ENCODE peak calls at places on chromosomes 1 and 21, in six cellular contexts. One of them, this sample, is unnamed.

GRCh38 chr1:119764220-119764619 is 4.5 kb downstream of the HMGCS2 start:
- DNase-seq in upper lobe of left lung: no peak
- DNase-seq in transverse colon: no peak
- DNase-seq in K562: no peak
- DNase-seq in suprapubic skin: no peak
- DNase-seq in GM12891: no peak
- DNase-seq in this sample: no peak

GRCh38 chr21:31992391-31992790 is 119.6 kb downstream of the HUNK start:
- DNase-seq in upper lobe of left lung: no peak
- DNase-seq in suprapubic skin: no peak
- DNase-seq in transverse colon: no peak
- DNase-seq in GM12891: no peak
- DNase-seq in K562: no peak
- DNase-seq in this sample: no peak

GRCh38 chr1:242454262-242455051 is 70.0 kb downstream of the PLD5 start:
- DNase-seq in suprapubic skin: no peak
- DNase-seq in K562: peak; percentile 49
- DNase-seq in GM12891: no peak
- DNase-seq in transverse colon: no peak
- DNase-seq in upper lobe of left lung: no peak
- DNase-seq in this sample: no peak

GRCh38 chr1:42266253-42267135 is 68.5 kb downstream of the FOXJ3 start:
- DNase-seq in upper lobe of left lung: no peak
- DNase-seq in K562: no peak
- DNase-seq in GM12891: no peak
- DNase-seq in suprapubic skin: no peak
- DNase-seq in transverse colon: no peak
- DNase-seq in this sample: no peak

GRCh38 chr1:6338685-6339084 is 54.9 kb downstream of the ACOT7 start:
- DNase-seq in transverse colon: no peak
- DNase-seq in K562: no peak
- DNase-seq in GM12891: no peak
- DNase-seq in upper lobe of left lung: no peak
- DNase-seq in suprapubic skin: no peak
- DNase-seq in this sample: no peak

GRCh38 chr1:217274416-217274815 is 356.5 kb downstream of the GPATCH2 start:
- DNase-seq in K562: no peak
- DNase-seq in upper lobe of left lung: no peak
- DNase-seq in transverse colon: no peak
- DNase-seq in suprapubic skin: no peak
- DNase-seq in GM12891: no peak
- DNase-seq in this sample: no peak

GRCh38 chr1:183101841-183102276 is 78.6 kb downstream of the LAMC1 start:
- DNase-seq in transverse colon: no peak
- DNase-seq in upper lobe of left lung: no peak
- DNase-seq in suprapubic skin: no peak
- DNase-seq in GM12891: no peak
- DNase-seq in K562: no peak
- DNase-seq in this sample: no peak

GRCh38 chr1:187001198-187001904 is 172.6 kb downstream of the PLA2G4A start:
- DNase-seq in GM12891: no peak
- DNase-seq in K562: no peak
- DNase-seq in suprapubic skin: no peak
- DNase-seq in transverse colon: no peak
- DNase-seq in upper lobe of left lung: no peak
- DNase-seq in this sample: no peak

GRCh38 chr1:42085596-42085995 is 67.6 kb upstream of the GUCA2B start:
- DNase-seq in upper lobe of left lung: no peak
- DNase-seq in GM12891: no peak
- DNase-seq in K562: no peak
- DNase-seq in suprapubic skin: no peak
- DNase-seq in transverse colon: no peak
- DNase-seq in this sample: no peak

GRCh38 chr1:171222961-171223360 is 25.3 kb upstream of the FMO1 start:
- DNase-seq in GM12891: no peak
- DNase-seq in upper lobe of left lung: no peak
- DNase-seq in K562: no peak
- DNase-seq in suprapubic skin: no peak
- DNase-seq in transverse colon: no peak
- DNase-seq in this sample: no peak

GRCh38 chr1:159699653-159700052 is 14.7 kb downstream of the CRP start:
- DNase-seq in K562: no peak
- DNase-seq in GM12891: no peak
- DNase-seq in suprapubic skin: no peak
- DNase-seq in upper lobe of left lung: no peak
- DNase-seq in transverse colon: no peak
- DNase-seq in this sample: no peak

GRCh38 chr21:35390013-35390776 is 341.1 kb upstream of the RUNX1 start:
- DNase-seq in suprapubic skin: no peak
- DNase-seq in transverse colon: no peak
- DNase-seq in GM12891: no peak
- DNase-seq in upper lobe of left lung: no peak
- DNase-seq in K562: no peak
- DNase-seq in this sample: no peak

GRCh38 chr1:200471739-200472138 is 61.9 kb upstream of the ZNF281 start:
- DNase-seq in upper lobe of left lung: no peak
- DNase-seq in K562: no peak
- DNase-seq in GM12891: no peak
- DNase-seq in suprapubic skin: no peak
- DNase-seq in transverse colon: no peak
- DNase-seq in this sample: no peak

GRCh38 chr1:212858461-212859265 is 588 bp downstream of the FLVCR1 start:
- DNase-seq in upper lobe of left lung: peak; percentile 37
- DNase-seq in suprapubic skin: no peak
- DNase-seq in K562: peak; percentile 42
- DNase-seq in transverse colon: peak; percentile 29
- DNase-seq in GM12891: peak; percentile 19
- DNase-seq in this sample: peak; percentile 85

GRCh38 chr21:40757366-40757765 is 89.6 kb downstream of the DSCAM start:
- DNase-seq in GM12891: no peak
- DNase-seq in upper lobe of left lung: no peak
- DNase-seq in transverse colon: no peak
- DNase-seq in K562: no peak
- DNase-seq in suprapubic skin: no peak
- DNase-seq in this sample: no peak

GRCh38 chr1:181779343-181779742 is 282.2 kb downstream of the ZNF648 start:
- DNase-seq in upper lobe of left lung: no peak
- DNase-seq in GM12891: no peak
- DNase-seq in transverse colon: no peak
- DNase-seq in suprapubic skin: no peak
- DNase-seq in K562: no peak
- DNase-seq in this sample: no peak

GRCh38 chr1:25009675-25010262 is 79.7 kb upstream of the RUNX3 start:
- DNase-seq in transverse colon: no peak
- DNase-seq in K562: no peak
- DNase-seq in GM12891: no peak
- DNase-seq in upper lobe of left lung: no peak
- DNase-seq in suprapubic skin: no peak
- DNase-seq in this sample: no peak

GRCh38 chr1:45370575-45370974 is 30.3 kb upstream of the MUTYH start:
- DNase-seq in transverse colon: no peak
- DNase-seq in suprapubic skin: no peak
- DNase-seq in GM12891: no peak
- DNase-seq in upper lobe of left lung: no peak
- DNase-seq in K562: no peak
- DNase-seq in this sample: no peak

GRCh38 chr21:44618909-44619308 is 7.0 kb downstream of the KRTAP10-8 start:
- DNase-seq in K562: no peak
- DNase-seq in GM12891: no peak
- DNase-seq in suprapubic skin: no peak
- DNase-seq in transverse colon: no peak
- DNase-seq in upper lobe of left lung: peak; percentile 40
- DNase-seq in this sample: peak; percentile 76

GRCh38 chr1:147389532-147390184 is 147.2 kb downstream of the CHD1L start:
- DNase-seq in GM12891: peak; percentile 32
- DNase-seq in suprapubic skin: no peak
- DNase-seq in K562: peak; percentile 61
- DNase-seq in upper lobe of left lung: no peak
- DNase-seq in transverse colon: no peak
- DNase-seq in this sample: no peak

GRCh38 chr1:24705260-24706073 is 39.8 kb upstream of the CLIC4 start:
- DNase-seq in K562: peak; percentile 99
- DNase-seq in transverse colon: peak; percentile 82
- DNase-seq in upper lobe of left lung: peak; percentile 91
- DNase-seq in suprapubic skin: peak; percentile 91
- DNase-seq in GM12891: peak; percentile 74
- DNase-seq in this sample: peak; percentile 80

GRCh38 chr1:180027949-180028445 is 73.4 kb downstream of the CEP350 start:
- DNase-seq in GM12891: no peak
- DNase-seq in K562: no peak
- DNase-seq in transverse colon: no peak
- DNase-seq in upper lobe of left lung: no peak
- DNase-seq in suprapubic skin: no peak
- DNase-seq in this sample: no peak

GRCh38 chr1:214439352-214440119 is 111.9 kb downstream of the PTPN14 start:
- DNase-seq in suprapubic skin: no peak
- DNase-seq in transverse colon: peak; percentile 28
- DNase-seq in GM12891: peak; percentile 21
- DNase-seq in upper lobe of left lung: peak; percentile 57
- DNase-seq in K562: no peak
- DNase-seq in this sample: no peak

DNA sequence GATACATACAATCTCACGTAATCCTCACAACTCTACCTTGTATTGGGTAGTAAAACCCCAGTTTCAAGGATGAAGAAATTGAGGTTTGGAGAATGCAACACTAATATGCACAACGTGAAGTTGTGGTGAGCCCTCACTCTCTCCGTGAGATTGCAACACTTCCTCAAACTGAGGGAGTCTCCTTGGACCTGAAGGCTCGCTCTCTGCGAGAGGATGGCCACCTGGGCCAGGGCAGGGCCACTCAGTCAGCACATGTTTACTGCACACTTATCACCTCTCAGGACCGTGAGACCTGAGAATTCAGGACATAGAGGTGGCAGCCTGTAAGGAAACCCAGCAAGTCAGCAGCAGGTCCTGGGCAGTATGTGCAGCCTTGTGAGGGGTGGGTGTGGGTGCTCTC is 8.7 kb downstream of the SH3BP5L start:
- DNase-seq in suprapubic skin: peak; percentile 45
- DNase-seq in transverse colon: no peak
- DNase-seq in upper lobe of left lung: peak; percentile 54
- DNase-seq in GM12891: no peak
- DNase-seq in K562: peak; percentile 2
- DNase-seq in this sample: peak; percentile 83
- TF ChIP-seq POLR2AphosphoS5 in suprapubic skin: no peak
- TF ChIP-seq POLR2AphosphoS5 in transverse colon: no peak
- TF ChIP-seq POLR2AphosphoS5 in upper lobe of left lung: no peak
- TF ChIP-seq POLR2AphosphoS5 in GM12891: no peak
- TF ChIP-seq POLR2AphosphoS5 in K562: no peak
- TF ChIP-seq POLR2AphosphoS5 in this sample: no peak

DNA sequence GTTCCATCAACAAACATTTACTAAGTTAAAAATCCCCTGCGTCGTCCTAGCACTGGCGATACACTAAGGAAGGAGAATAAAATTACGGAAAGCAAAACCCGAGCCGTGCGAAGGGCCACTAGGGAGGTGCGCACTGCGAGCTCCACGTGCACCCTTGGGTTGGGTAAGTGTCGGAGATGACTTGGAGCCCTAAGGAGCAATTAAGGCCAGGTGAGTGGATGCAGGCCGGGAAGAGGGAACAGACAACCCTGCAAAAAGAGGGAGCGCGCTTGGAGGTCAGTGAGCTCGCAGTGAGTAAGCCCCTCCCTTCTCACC is 704 bp downstream of the WDR4 start:
- DNase-seq in GM12891: no peak
- DNase-seq in upper lobe of left lung: no peak
- DNase-seq in transverse colon: no peak
- DNase-seq in K562: no peak
- DNase-seq in suprapubic skin: no peak
- DNase-seq in this sample: no peak
- TF ChIP-seq POLR2AphosphoS5 in GM12891: no peak
- TF ChIP-seq POLR2AphosphoS5 in upper lobe of left lung: no peak
- TF ChIP-seq POLR2AphosphoS5 in transverse colon: no peak
- TF ChIP-seq POLR2AphosphoS5 in K562: no peak
- TF ChIP-seq POLR2AphosphoS5 in suprapubic skin: no peak
- TF ChIP-seq POLR2AphosphoS5 in this sample: no peak

GRCh38 chr21:33544451-33544850 is 1.6 kb downstream of the SON start:
- DNase-seq in GM12891: no peak
- DNase-seq in K562: no peak
- DNase-seq in transverse colon: no peak
- DNase-seq in upper lobe of left lung: no peak
- DNase-seq in suprapubic skin: no peak
- DNase-seq in this sample: no peak
- TF ChIP-seq POLR2AphosphoS5 in GM12891: no peak
- TF ChIP-seq POLR2AphosphoS5 in K562: no peak
- TF ChIP-seq POLR2AphosphoS5 in transverse colon: no peak
- TF ChIP-seq POLR2AphosphoS5 in upper lobe of left lung: no peak
- TF ChIP-seq POLR2AphosphoS5 in suprapubic skin: no peak
- TF ChIP-seq POLR2AphosphoS5 in this sample: no peak

GRCh38 chr1:114821978-114822377 is 32.7 kb upstream of the SYCP1 start:
- DNase-seq in suprapubic skin: no peak
- DNase-seq in upper lobe of left lung: no peak
- DNase-seq in GM12891: no peak
- DNase-seq in K562: no peak
- DNase-seq in transverse colon: no peak
- DNase-seq in this sample: no peak

GRCh38 chr1:114819869-114820268 is 34.8 kb upstream of the SYCP1 start:
- DNase-seq in GM12891: no peak
- DNase-seq in transverse colon: no peak
- DNase-seq in K562: no peak
- DNase-seq in suprapubic skin: no peak
- DNase-seq in upper lobe of left lung: no peak
- DNase-seq in this sample: no peak

DNA sequence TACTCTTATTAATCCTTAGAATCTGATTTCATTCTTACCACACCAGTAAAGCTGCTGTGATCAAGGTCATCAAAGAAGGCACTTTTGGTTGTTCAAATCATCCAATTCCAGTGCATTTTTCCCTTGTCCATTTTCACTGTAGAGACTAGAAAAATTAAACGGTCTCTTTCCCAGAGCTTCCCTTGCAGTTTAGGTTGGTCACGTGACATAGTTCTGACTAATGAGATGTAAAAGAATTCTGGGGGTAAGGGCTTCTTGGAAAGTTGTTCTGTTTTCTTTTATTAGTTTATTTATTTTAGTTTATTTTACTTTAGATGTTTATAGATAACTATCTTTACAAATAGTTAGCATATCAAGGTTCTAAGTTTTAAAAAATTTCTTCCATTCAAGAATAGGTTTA is 34.3 kb upstream of the SYCP1 start:
- DNase-seq in GM12891: no peak
- DNase-seq in K562: no peak
- DNase-seq in upper lobe of left lung: no peak
- DNase-seq in transverse colon: no peak
- DNase-seq in suprapubic skin: no peak
- DNase-seq in this sample: no peak
- TF ChIP-seq POLR2AphosphoS5 in GM12891: no peak
- TF ChIP-seq POLR2AphosphoS5 in K562: no peak
- TF ChIP-seq POLR2AphosphoS5 in upper lobe of left lung: no peak
- TF ChIP-seq POLR2AphosphoS5 in transverse colon: no peak
- TF ChIP-seq POLR2AphosphoS5 in suprapubic skin: no peak
- TF ChIP-seq POLR2AphosphoS5 in this sample: no peak

GRCh38 chr1:108828074-108828961 is 28.6 kb downstream of the AKNAD1 start:
- DNase-seq in GM12891: peak; percentile 72
- DNase-seq in K562: peak; percentile 79
- DNase-seq in upper lobe of left lung: peak; percentile 74
- DNase-seq in suprapubic skin: peak; percentile 89
- DNase-seq in transverse colon: peak; percentile 84
- DNase-seq in this sample: peak; percentile 86
- TF ChIP-seq POLR2AphosphoS5 in GM12891: no peak
- TF ChIP-seq POLR2AphosphoS5 in K562: no peak
- TF ChIP-seq POLR2AphosphoS5 in upper lobe of left lung: peak; percentile 77
- TF ChIP-seq POLR2AphosphoS5 in suprapubic skin: peak; percentile 61
- TF ChIP-seq POLR2AphosphoS5 in transverse colon: no peak
- TF ChIP-seq POLR2AphosphoS5 in this sample: no peak